ENCODE peak calls at places on chromosome 1, in five cellular contexts. W, S, H, Y and F are unnamed samples.

GRCh38 chr1:155322571-155322952 is 1.9 kb downstream of the RUSC1 start:
- DNase-seq in W (peak), S (no peak), H (peak), Y (no peak), F (peak)

GRCh38 chr1:10788592-10789006 is 7.8 kb downstream of the CASZ1 start:
- DNase-seq in W (peak), S (peak), H (no peak), Y (no peak), F (no peak)

GRCh38 chr1:28591708-28592313 is at the start of gene RAB42:
- DNase-seq in W (peak), S (peak), H (no peak), Y (no peak), F (peak)

GRCh38 chr1:64884261-64885040 is 81.9 kb downstream of the JAK1 start:
- DNase-seq in W (no peak), S (no peak), H (peak), Y (no peak), F (no peak)

GRCh38 chr1:60213253-60213652 is 139.7 kb upstream of the C1orf87 start:
- DNase-seq in W (no peak), S (no peak), H (no peak), Y (no peak), F (no peak)

GRCh38 chr1:82515650-82516049 is 714.9 kb downstream of the ADGRL2 start:
- DNase-seq in W (no peak), S (no peak), H (no peak), Y (no peak), F (no peak)

GRCh38 chr1:66526991-66527390 is 7.0 kb upstream of the SGIP1 start:
- DNase-seq in W (no peak), S (no peak), H (no peak), Y (no peak), F (no peak)

GRCh38 chr1:212566522-212567479 is 41.8 kb upstream of the ATF3 start:
- DNase-seq in W (peak), S (no peak), H (peak), Y (peak), F (peak)

GRCh38 chr1:234780531-234781162 is 170.7 kb upstream of the IRF2BP2 start:
- DNase-seq in W (no peak), S (no peak), H (no peak), Y (no peak), F (no peak)

GRCh38 chr1:3530931-3531818 is 76.7 kb downstream of the ARHGEF16 start:
- DNase-seq in W (peak), S (peak), H (peak), Y (peak), F (peak)

GRCh38 chr1:229029644-229030235 is 241.2 kb upstream of the RAB4A start:
- DNase-seq in W (no peak), S (no peak), H (no peak), Y (no peak), F (no peak)

GRCh38 chr1:113812661-113813135 is 422 bp upstream of the RSBN1 start:
- DNase-seq in W (no peak), S (no peak), H (no peak), Y (no peak), F (no peak)

GRCh38 chr1:233114159-233114558 is 163.7 kb downstream of the NTPCR start:
- DNase-seq in W (peak), S (no peak), H (peak), Y (peak), F (no peak)

GRCh38 chr1:61049850-61050540 is 32.4 kb upstream of the NFIA start:
- DNase-seq in W (peak), S (peak), H (peak), Y (peak), F (peak)

GRCh38 chr1:49526672-49527071 is 497.1 kb downstream of the AGBL4 start:
- DNase-seq in W (no peak), S (no peak), H (no peak), Y (no peak), F (no peak)

GRCh38 chr1:236502579-236502971 is 21.2 kb upstream of the LGALS8 start:
- DNase-seq in W (no peak), S (no peak), H (peak), Y (peak), F (no peak)

GRCh38 chr1:35452086-35452485 is 105.1 kb downstream of the KIAA0319L start:
- DNase-seq in W (peak), S (no peak), H (peak), Y (peak), F (peak)

GRCh38 chr1:74341702-74342339 is 106.6 kb downstream of the TNNI3K start:
- DNase-seq in W (no peak), S (no peak), H (no peak), Y (no peak), F (no peak)

GRCh38 chr1:103941086-103941485 is 191.4 kb downstream of the AMY1C start:
- DNase-seq in W (no peak), S (no peak), H (no peak), Y (no peak), F (no peak)

GRCh38 chr1:57411262-57411661 is 12.6 kb downstream of the DAB1 start:
- DNase-seq in W (no peak), S (no peak), H (peak), Y (peak), F (no peak)

GRCh38 chr1:40143891-40144575 is 17.2 kb upstream of the RLF start:
- DNase-seq in W (peak), S (no peak), H (peak), Y (peak), F (peak)

GRCh38 chr1:20404466-20404865 is 81.5 kb downstream of the CAMK2N1 start:
- DNase-seq in W (no peak), S (no peak), H (no peak), Y (no peak), F (peak)

GRCh38 chr1:32241011-32241763 is 5.8 kb upstream of the FAM167B start:
- DNase-seq in W (peak), S (no peak), H (peak), Y (peak), F (peak)
- TF ChIP-seq CTCF in W (no peak), S (no peak), H (peak), Y (no peak), F (no peak)

GRCh38 chr1:95021085-95021484 is 51.7 kb downstream of the ALG14 start:
- DNase-seq in W (no peak), S (no peak), H (no peak), Y (peak), F (no peak)
- H3K4me3 ChIP-seq in W (peak), S (no peak), H (no peak), Y (no peak), F (no peak)

DNA sequence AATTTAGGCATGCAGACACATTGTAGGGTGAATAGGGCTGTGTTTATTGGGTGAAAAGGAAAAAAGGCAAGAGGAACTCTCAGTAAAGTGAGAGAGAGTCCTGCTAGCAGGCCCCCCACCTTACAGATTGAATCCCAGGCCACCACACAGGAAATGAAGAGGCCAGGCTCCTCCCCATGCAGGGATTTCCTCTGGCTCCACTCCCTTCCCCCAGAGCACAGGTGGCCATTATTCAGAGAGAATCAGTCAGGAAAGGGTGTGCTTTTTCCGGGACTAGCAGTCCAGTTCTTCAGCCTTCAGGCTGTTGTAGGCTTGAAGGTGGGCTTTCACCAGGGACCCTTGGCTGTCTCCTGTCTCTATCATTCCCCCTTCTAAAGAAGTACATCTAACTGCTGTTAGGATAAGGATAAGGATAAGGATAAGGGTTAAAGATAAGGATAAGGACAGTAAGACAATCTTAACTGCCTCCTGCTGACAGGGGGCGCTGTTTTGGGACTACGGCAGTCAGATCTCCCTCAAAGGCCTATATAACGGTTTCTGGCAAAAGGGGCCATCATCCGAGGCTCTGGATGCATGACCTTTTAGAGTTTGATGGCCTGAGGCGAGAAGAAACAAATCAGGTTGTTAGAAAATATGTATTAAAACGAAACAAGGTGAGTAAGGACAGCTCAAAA is 26.3 kb downstream of the ZNF648 start:
- DNase-seq in W (no peak), S (no peak), H (no peak), Y (no peak), F (no peak)
- TF ChIP-seq CTCF in W (no peak), S (no peak), H (no peak), Y (peak), F (no peak)

DNA sequence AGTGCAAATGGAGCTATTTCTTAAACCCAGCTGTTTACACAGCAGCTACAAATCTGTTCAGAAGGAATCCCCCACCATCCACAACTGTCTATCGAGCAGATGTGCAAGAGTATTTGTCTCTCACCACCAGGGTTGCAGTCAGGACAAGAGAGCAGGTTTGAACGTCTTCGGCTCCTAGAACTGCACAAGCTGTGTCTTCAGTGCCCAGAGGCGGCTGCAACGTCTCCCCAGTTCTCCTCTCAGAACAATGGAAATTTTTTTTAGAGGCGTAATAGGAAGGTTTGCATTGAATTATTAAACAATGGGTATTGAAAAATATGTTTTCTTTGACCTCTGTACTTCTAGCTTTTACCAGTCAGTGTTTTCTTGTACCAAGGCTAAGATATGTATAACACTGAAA is 7.3 kb downstream of the OVAAL start:
- DNase-seq in W (no peak), S (no peak), H (no peak), Y (no peak), F (no peak)
- H3K4me3 ChIP-seq in W (no peak), S (no peak), H (no peak), Y (no peak), F (no peak)

DNA sequence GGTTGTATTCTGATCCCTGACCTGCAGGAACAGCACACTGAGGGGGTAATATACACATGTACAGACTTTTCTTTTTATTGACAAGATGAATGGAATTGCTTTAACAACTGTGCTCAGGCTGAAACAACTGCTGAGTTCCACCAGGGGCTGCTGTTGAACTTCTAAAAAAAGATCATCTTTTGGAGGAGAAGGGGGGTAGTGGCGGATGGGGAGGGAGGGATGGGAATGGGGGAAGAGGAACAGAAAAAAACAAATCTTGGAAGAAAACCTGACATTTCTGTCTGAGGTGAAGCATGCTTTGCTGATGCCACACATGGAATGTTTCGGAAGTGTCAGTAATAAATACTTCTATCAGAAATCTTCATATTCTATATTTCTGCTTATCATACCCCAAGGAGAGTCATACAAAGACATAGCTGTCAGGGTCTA is 75.0 kb downstream of the RWDD3 start:
- DNase-seq in W (no peak), S (no peak), H (peak), Y (peak), F (no peak)
- TF ChIP-seq CTCF in W (no peak), S (no peak), H (peak), Y (peak), F (no peak)

GRCh38 chr1:185574139-185574835 is 159.9 kb upstream of the HMCN1 start:
- DNase-seq in W (no peak), S (no peak), H (no peak), Y (peak), F (no peak)

GRCh38 chr1:185567006-185567405 is 167.2 kb upstream of the HMCN1 start:
- DNase-seq in W (no peak), S (no peak), H (peak), Y (peak), F (no peak)

GRCh38 chr1:185568155-185569123 is 165.8 kb upstream of the HMCN1 start:
- DNase-seq in W (no peak), S (no peak), H (no peak), Y (peak), F (no peak)

GRCh38 chr1:185567438-185567837 is 166.8 kb upstream of the HMCN1 start:
- DNase-seq in W (no peak), S (no peak), H (no peak), Y (no peak), F (no peak)

DNA sequence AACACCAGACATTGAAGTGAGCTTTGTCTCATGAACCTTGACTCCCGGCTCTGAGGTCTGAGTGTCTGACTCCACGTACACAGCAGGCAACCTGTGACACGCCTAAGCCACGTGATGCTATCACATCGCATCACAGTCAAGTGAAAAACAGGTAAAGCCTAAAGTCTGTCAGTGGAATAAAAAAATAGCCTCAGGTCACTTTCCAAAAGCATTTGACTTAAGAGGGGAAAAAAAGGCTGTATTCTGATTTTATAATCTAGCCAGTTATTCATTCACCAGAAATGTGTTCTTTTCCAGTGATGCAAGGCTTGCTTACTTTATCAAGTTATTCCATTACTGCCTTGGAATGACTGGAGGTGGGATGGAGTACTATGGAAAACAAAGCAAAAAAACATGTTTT is 163.2 kb upstream of the HMCN1 start:
- DNase-seq in W (no peak), S (no peak), H (peak), Y (peak), F (no peak)
- H3K4me3 ChIP-seq in W (no peak), S (no peak), H (no peak), Y (no peak), F (no peak)

GRCh38 chr1:220685879-220686278 is 4.3 kb upstream of the C1orf115 start:
- DNase-seq in W (no peak), S (no peak), H (no peak), Y (no peak), F (no peak)
- TF ChIP-seq CTCF in W (no peak), S (no peak), H (no peak), Y (no peak), F (no peak)

GRCh38 chr1:62688687-62689085 is 500 bp upstream of the DOCK7 start:
- DNase-seq in W (no peak), S (no peak), H (peak), Y (peak), F (no peak)
- H3K4me3 ChIP-seq in W (peak), S (peak), H (peak), Y (peak), F (peak)

DNA sequence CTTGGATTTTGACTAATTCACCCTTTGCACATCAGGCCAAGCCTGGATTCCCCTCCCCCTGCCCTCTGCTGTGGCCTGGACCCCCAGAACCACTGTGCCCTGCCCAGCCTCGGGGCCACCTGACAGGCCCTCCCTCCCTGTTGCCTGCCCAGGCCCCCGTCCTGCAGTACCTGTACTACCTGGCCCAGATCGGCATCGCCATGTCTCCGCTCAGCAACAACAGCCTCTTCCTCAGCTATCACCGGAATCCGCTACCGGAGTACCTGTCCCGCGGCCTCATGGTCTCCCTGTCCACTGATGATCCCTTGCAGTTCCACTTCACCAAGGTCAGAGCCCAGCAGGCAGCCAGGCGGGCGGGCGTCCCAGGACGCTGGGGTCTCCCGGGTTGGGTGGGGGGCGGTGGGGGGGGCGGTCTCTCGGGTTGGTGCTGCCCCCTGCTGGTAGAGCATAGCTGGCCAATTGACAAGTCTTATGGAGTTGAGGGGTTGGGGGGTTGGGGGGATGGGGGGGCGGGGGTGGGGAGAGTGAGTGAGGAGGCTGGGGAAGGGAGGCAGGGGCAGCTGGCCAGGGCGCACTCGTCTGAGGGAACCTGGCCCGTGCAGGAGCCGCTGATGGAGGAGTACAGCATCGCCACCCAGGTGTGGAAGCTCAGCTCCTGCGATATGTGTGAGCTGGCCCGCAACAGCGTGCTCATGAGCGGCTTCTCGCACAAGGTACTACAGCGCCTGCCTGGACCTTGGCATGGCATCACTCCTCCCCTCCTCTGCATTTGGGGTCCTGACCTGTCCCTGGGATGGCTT is 10.6 kb downstream of the AMPD2 start:
- DNase-seq in W (no peak), S (no peak), H (no peak), Y (no peak), F (peak)
- TF ChIP-seq CTCF in W (peak), S (no peak), H (no peak), Y (peak), F (no peak)

DNA sequence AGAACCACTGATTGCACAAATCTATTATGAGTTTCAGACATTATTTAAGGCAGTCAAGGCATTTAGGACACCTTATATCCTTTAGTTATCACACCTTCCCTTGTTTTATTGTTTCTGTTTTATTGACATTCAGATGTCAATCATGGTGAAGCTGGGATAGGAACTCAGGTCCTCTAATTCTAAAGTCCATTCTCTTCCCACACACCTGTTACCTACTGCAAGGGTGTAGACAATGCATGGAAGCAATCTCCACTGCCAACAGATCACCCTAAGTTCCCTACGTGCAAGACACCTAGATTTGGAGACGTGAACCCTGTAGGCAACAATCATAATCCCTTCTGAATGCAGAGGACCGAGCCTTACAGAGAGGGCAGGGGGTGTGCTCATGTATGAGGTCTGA is 2.5 kb downstream of the IGSF3 start:
- DNase-seq in W (no peak), S (no peak), H (no peak), Y (no peak), F (no peak)
- H3K4me3 ChIP-seq in W (no peak), S (no peak), H (no peak), Y (no peak), F (no peak)